ENCODE peak calls at places on chromosomes 7 and 10, in four cellular contexts. M, Q, S and H are unnamed samples.

GRCh38 chr7:148807451-148807850 is 76.6 kb downstream of the EZH2 start:
- DNase-seq in M (no peak), Q (no peak), S (no peak), H (no peak)

GRCh38 chr7:13903997-13904396 is 85.5 kb downstream of the ETV1 start:
- DNase-seq in M (no peak), Q (no peak), S (peak; percentile 86), H (no peak)

GRCh38 chr10:122303271-122304053 is 32.4 kb downstream of the BTBD16 start:
- DNase-seq in M (no peak), Q (no peak), S (no peak), H (no peak)

GRCh38 chr10:100827819-100828743 is 82.7 kb downstream of the PAX2 start:
- DNase-seq in M (no peak), Q (no peak), S (peak; percentile 40), H (peak; percentile 26)

GRCh38 chr7:56046728-56047445 is 4.4 kb downstream of the PSPH start:
- DNase-seq in M (no peak), Q (no peak), S (peak; percentile 92), H (no peak)

GRCh38 chr7:96084880-96085551 is 236.9 kb downstream of the SLC25A13 start:
- DNase-seq in M (no peak), Q (no peak), S (peak; percentile 57), H (no peak)

GRCh38 chr10:96448021-96448457 is 65.7 kb downstream of the TLL2 start:
- DNase-seq in M (no peak), Q (no peak), S (no peak), H (peak; percentile 84)

GRCh38 chr10:42866115-42866995 is 83.8 kb downstream of the BMS1 start:
- DNase-seq in M (no peak), Q (peak; percentile 3), S (peak; percentile 91), H (peak; percentile 80)

GRCh38 chr7:116871061-116871700 is 8.8 kb downstream of the CAPZA2 start:
- DNase-seq in M (no peak), Q (no peak), S (no peak), H (no peak)

GRCh38 chr7:138590154-138590553 is 111.0 kb downstream of the SVOPL start:
- DNase-seq in M (no peak), Q (no peak), S (no peak), H (no peak)

GRCh38 chr7:151199196-151199874 is 11.0 kb downstream of the H2BK1 start:
- DNase-seq in M (no peak), Q (no peak), S (no peak), H (no peak)

GRCh38 chr10:1626410-1626809 is 110.9 kb downstream of the ADARB2 start:
- DNase-seq in M (no peak), Q (no peak), S (no peak), H (no peak)

GRCh38 chr10:91242940-91243339 is 22.5 kb downstream of the PCGF5 start:
- DNase-seq in M (no peak), Q (no peak), S (no peak), H (no peak)

GRCh38 chr7:40694041-40694809 is 559.4 kb downstream of the SUGCT start:
- DNase-seq in M (no peak), Q (no peak), S (no peak), H (no peak)

GRCh38 chr10:35705671-35706070 is 63.6 kb upstream of the FZD8 start:
- DNase-seq in M (no peak), Q (no peak), S (no peak), H (no peak)

GRCh38 chr10:59098811-59099452 is 77.5 kb upstream of the PHYHIPL start:
- DNase-seq in M (no peak), Q (no peak), S (peak; percentile 76), H (no peak)

GRCh38 chr7:30930621-30931020 is 19.0 kb downstream of the AQP1 start:
- DNase-seq in M (no peak), Q (no peak), S (no peak), H (peak; percentile 44)

GRCh38 chr7:105218215-105218614 is 170.5 kb downstream of the SRPK2 start:
- DNase-seq in M (no peak), Q (no peak), S (no peak), H (no peak)